ENCODE peak calls at places on chromosomes 7 and 10, in six cellular contexts. F is GM23338, M is GM13976, G is mucosa of descending colon, P is cardiac septum, Z is caudate nucleus. X is an unnamed sample.

GRCh38 chr7:20442951-20443350 is 112.3 kb downstream of the ITGB8 start:
- DNase-seq in F (no peak), M (no peak), G (no peak), P (no peak), Z (no peak), X (no peak)

GRCh38 chr7:1569016-1569415 is 816 bp downstream of the PSMG3 start:
- DNase-seq in F (no peak), M (no peak), G (no peak), P (no peak), Z (no peak), X (no peak)

GRCh38 chr10:49776851-49777250 is 14.7 kb upstream of the OGDHL start:
- DNase-seq in F (no peak), M (no peak), G (no peak), P (no peak), Z (no peak), X (no peak)

GRCh38 chr7:152520861-152521302 is 85.1 kb upstream of the KMT2C start:
- DNase-seq in F (no peak), M (no peak), G (no peak), P (no peak), Z (no peak), X (no peak)

GRCh38 chr10:115829501-115830215 is 443.3 kb downstream of the GFRA1 start:
- DNase-seq in F (peak), M (no peak), G (no peak), P (no peak), Z (no peak), X (no peak)

GRCh38 chr10:99945286-99945685 is 64.5 kb downstream of the DNMBP start:
- DNase-seq in F (no peak), M (no peak), G (no peak), P (no peak), Z (no peak), X (no peak)

GRCh38 chr10:101250136-101250535 is 20.9 kb upstream of the LBX1 start:
- DNase-seq in F (no peak), M (no peak), G (no peak), P (no peak), Z (no peak), X (no peak)

GRCh38 chr10:94155722-94156271 is 162.1 kb downstream of the PLCE1 start:
- DNase-seq in F (no peak), M (no peak), G (no peak), P (no peak), Z (no peak), X (no peak)

GRCh38 chr7:28145931-28146330 is 34.7 kb downstream of the JAZF1 start:
- DNase-seq in F (no peak), M (no peak), G (no peak), P (no peak), Z (no peak), X (no peak)

GRCh38 chr7:14047709-14048399 is 58.4 kb upstream of the ETV1 start:
- DNase-seq in F (no peak), M (no peak), G (no peak), P (no peak), Z (no peak), X (no peak)

GRCh38 chr10:61673360-61673759 is 10.6 kb downstream of the CABCOCO1 start:
- DNase-seq in F (no peak), M (no peak), G (no peak), P (no peak), Z (no peak), X (no peak)

GRCh38 chr7:120988591-120989299 is at the start of gene CPED1:
- DNase-seq in F (peak), M (peak), G (peak), P (peak), Z (peak), X (peak)

GRCh38 chr10:114613237-114613979 is 44.7 kb downstream of the ABLIM1 start:
- DNase-seq in F (no peak), M (no peak), G (peak), P (no peak), Z (no peak), X (no peak)

GRCh38 chr7:139875821-139876241 is 46.8 kb downstream of the TBXAS1 start:
- DNase-seq in F (no peak), M (no peak), G (no peak), P (no peak), Z (no peak), X (no peak)

GRCh38 chr10:96025566-96025965 is 17.8 kb upstream of the CCNJ start:
- DNase-seq in F (peak), M (no peak), G (no peak), P (no peak), Z (no peak), X (peak)

GRCh38 chr10:30630571-30630970 is 1.0 kb upstream of the LYZL2 start:
- DNase-seq in F (no peak), M (no peak), G (no peak), P (no peak), Z (no peak), X (no peak)

GRCh38 chr7:90594791-90595317 is 1.3 kb upstream of the CDK14 start:
- DNase-seq in F (peak), M (no peak), G (no peak), P (no peak), Z (peak), X (no peak)

GRCh38 chr7:4097001-4097609 is 585.0 kb upstream of the FOXK1 start:
- DNase-seq in F (no peak), M (no peak), G (no peak), P (no peak), Z (no peak), X (no peak)

GRCh38 chr10:69333205-69333604 is 54.9 kb downstream of the HK1 start:
- DNase-seq in F (peak), M (no peak), G (no peak), P (no peak), Z (no peak), X (no peak)

GRCh38 chr10:78433063-78433717 is 399.5 kb downstream of the RPS24 start:
- DNase-seq in F (no peak), M (no peak), G (no peak), P (peak), Z (no peak), X (no peak)

GRCh38 chr10:43969506-43969905 is 320.8 kb upstream of the ZNF32 start:
- DNase-seq in F (no peak), M (no peak), G (no peak), P (no peak), Z (no peak), X (no peak)

GRCh38 chr10:43235070-43235900 is 31.6 kb downstream of the RASGEF1A start:
- DNase-seq in F (no peak), M (no peak), G (no peak), P (peak), Z (no peak), X (no peak)

GRCh38 chr10:79050896-79051555 is 17.7 kb upstream of the ZMIZ1 start:
- DNase-seq in F (no peak), M (no peak), G (peak), P (no peak), Z (no peak), X (no peak)

GRCh38 chr7:22990588-22990949 is 23.4 kb downstream of the HYCC1 start:
- DNase-seq in F (no peak), M (no peak), G (no peak), P (no peak), Z (no peak), X (no peak)

GRCh38 chr10:48981310-48981907 is 41.8 kb upstream of the LRRC18 start:
- DNase-seq in F (peak), M (peak), G (peak), P (peak), Z (peak), X (peak)

GRCh38 chr10:76080991-76081390 is 649.6 kb downstream of the LRMDA start:
- DNase-seq in F (no peak), M (no peak), G (no peak), P (no peak), Z (no peak), X (no peak)

GRCh38 chr7:7517661-7518236 is 17.9 kb downstream of the COL28A1 start:
- DNase-seq in F (no peak), M (no peak), G (no peak), P (no peak), Z (no peak), X (no peak)

GRCh38 chr7:151696738-151697514 is 177.2 kb upstream of the RHEB start:
- DNase-seq in F (peak), M (no peak), G (peak), P (no peak), Z (no peak), X (no peak)

GRCh38 chr10:59283456-59284082 is 78.8 kb downstream of the FAM13C start:
- DNase-seq in F (peak), M (no peak), G (no peak), P (no peak), Z (peak), X (no peak)

GRCh38 chr10:7794627-7795026 is 6.7 kb downstream of the ATP5F1C start:
- DNase-seq in F (no peak), M (no peak), G (no peak), P (no peak), Z (no peak), X (no peak)